ENCODE peak calls at places on chromosome 21, in eight cellular contexts. M, E, O, A, G, X, P and Y are unnamed samples.

GRCh38 chr21:32578107-32578691 is 7.1 kb downstream of the TCP10L start:
- DNase-seq in X (peak), O (peak), E (peak), G (no peak), M (peak), P (no peak), A (peak), Y (no peak)

GRCh38 chr21:39347537-39347936 is 1.4 kb downstream of the HMGN1 start:
- DNase-seq in O (no peak), G (no peak), E (peak), M (no peak), P (no peak), A (no peak), X (no peak), Y (no peak)

GRCh38 chr21:18772404-18772803 is 368.8 kb upstream of the TMPRSS15 start:
- DNase-seq in M (no peak), X (no peak), G (no peak), O (no peak), A (no peak), E (no peak), P (no peak), Y (no peak)

GRCh38 chr21:39955326-39955725 is 88.1 kb downstream of the PCP4 start:
- DNase-seq in G (no peak), O (no peak), M (no peak), P (no peak), A (no peak), E (no peak), X (no peak), Y (no peak)

GRCh38 chr21:40685121-40685630 is 161.8 kb downstream of the DSCAM start:
- DNase-seq in O (no peak), X (no peak), M (no peak), P (no peak), G (peak), E (no peak), A (no peak), Y (no peak)

GRCh38 chr21:44582980-44583799 is 2.8 kb upstream of the KRTAP10-5 start:
- DNase-seq in E (no peak), A (no peak), O (peak), G (no peak), M (no peak), P (peak), X (peak), Y (no peak)

GRCh38 chr21:37532868-37533780 is 166.6 kb downstream of the DYRK1A start:
- DNase-seq in A (peak), E (peak), O (peak), M (peak), G (no peak), P (peak), X (no peak), Y (no peak)

GRCh38 chr21:43794311-43794710 is 4.9 kb downstream of the RRP1 start:
- DNase-seq in E (no peak), G (no peak), X (no peak), A (no peak), M (no peak), P (no peak), O (no peak), Y (no peak)

GRCh38 chr21:32044205-32044874 is 171.5 kb downstream of the HUNK start:
- DNase-seq in G (no peak), X (no peak), O (no peak), A (no peak), M (no peak), P (no peak), E (no peak), Y (no peak)

GRCh38 chr21:39483917-39484316 is 32.1 kb downstream of the SH3BGR start:
- DNase-seq in M (peak), X (peak), G (no peak), E (peak), A (peak), P (peak), O (no peak), Y (no peak)

GRCh38 chr21:29867796-29868195 is 72.0 kb downstream of the GRIK1 start:
- DNase-seq in A (no peak), P (no peak), G (no peak), M (no peak), O (no peak), E (no peak), X (no peak), Y (no peak)

GRCh38 chr21:37278199-37278598 is 11.1 kb upstream of the VPS26C start:
- DNase-seq in O (no peak), G (no peak), P (no peak), A (no peak), X (no peak), E (no peak), M (no peak), Y (no peak)

GRCh38 chr21:38712076-38712475 is 93.7 kb upstream of the ETS2 start:
- DNase-seq in G (peak), E (peak), O (peak), P (peak), M (peak), A (peak), X (peak), Y (no peak)

GRCh38 chr21:32442566-32443318 is 30.2 kb downstream of the EVA1C start:
- DNase-seq in X (peak), E (no peak), P (no peak), M (no peak), A (no peak), O (no peak), G (no peak), Y (no peak)

GRCh38 chr21:36184561-36184960 is 27.9 kb downstream of the DOP1B start:
- DNase-seq in E (no peak), G (no peak), X (no peak), O (no peak), P (no peak), A (no peak), M (no peak), Y (no peak)

GRCh38 chr21:44405948-44406872 is 49.1 kb upstream of the LRRC3 start:
- DNase-seq in E (peak), P (no peak), O (no peak), X (no peak), A (no peak), G (no peak), M (no peak), Y (no peak)

GRCh38 chr21:21688877-21689276 is 690.7 kb downstream of the NCAM2 start:
- DNase-seq in X (peak), E (peak), O (peak), M (no peak), G (peak), A (peak), P (peak), Y (no peak)

GRCh38 chr21:43937898-43938309 is 72.9 kb downstream of the AGPAT3 start:
- DNase-seq in E (no peak), G (no peak), M (no peak), A (no peak), P (no peak), O (peak), X (no peak), Y (no peak)

GRCh38 chr21:28832715-28833061 is 160.0 kb downstream of the LTN1 start:
- DNase-seq in P (no peak), G (no peak), A (no peak), O (no peak), X (no peak), E (no peak), M (no peak), Y (no peak)

GRCh38 chr21:28833609-28834008 is 159.1 kb downstream of the LTN1 start:
- DNase-seq in E (no peak), M (no peak), X (no peak), P (no peak), G (no peak), A (no peak), O (no peak), Y (no peak)

GRCh38 chr21:28833181-28833580 is 159.5 kb downstream of the LTN1 start:
- DNase-seq in X (no peak), O (no peak), M (peak), G (no peak), E (no peak), P (no peak), A (peak), Y (no peak)

GRCh38 chr21:28834335-28835238 is 158.1 kb downstream of the LTN1 start:
- DNase-seq in M (no peak), E (no peak), X (no peak), O (no peak), P (no peak), A (no peak), G (no peak), Y (no peak)

DNA sequence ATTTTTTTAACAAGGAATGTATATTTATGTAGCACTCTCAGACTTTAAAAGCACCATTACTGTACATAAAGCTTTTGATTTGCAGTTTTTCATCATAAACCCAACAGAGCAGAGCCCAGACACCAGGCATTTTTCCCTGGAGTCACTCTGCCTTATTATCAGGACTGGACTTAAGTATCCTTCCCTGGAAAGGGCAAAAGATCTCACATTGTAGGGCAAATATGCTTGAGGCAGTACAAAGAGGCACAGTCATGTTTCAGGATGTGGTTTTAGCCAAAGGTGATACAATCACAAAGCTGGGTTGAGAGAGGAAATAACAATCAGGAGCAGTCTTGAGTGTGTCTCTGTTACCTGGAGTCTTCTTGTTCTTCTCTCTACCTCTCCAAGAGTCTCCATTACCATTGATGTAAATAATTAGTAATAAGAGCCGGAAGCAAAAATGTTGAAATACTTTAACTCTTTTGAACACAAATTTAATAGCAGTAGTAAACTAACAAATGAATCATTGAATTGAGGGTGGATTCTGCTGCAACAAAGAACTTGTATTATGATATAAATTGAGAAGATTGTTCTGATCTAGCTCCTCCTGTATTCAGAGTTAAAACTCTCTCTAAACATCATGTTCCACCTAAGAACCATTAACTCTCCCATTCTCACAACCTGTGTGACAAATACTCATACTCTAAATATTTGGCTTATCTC is 160.5 kb downstream of the LTN1 start:
- DNase-seq in A (peak), E (peak), X (peak), P (no peak), G (no peak), O (no peak), M (peak), Y (no peak)
- H3K27ac ChIP-seq in A (no peak), E (no peak), X (peak), P (peak), G (no peak), O (no peak), M (peak), Y (no peak)

GRCh38 chr21:14768042-14768441 is 221.9 kb upstream of the SAMSN1 start:
- DNase-seq in X (no peak), E (no peak), A (no peak), M (no peak), G (no peak), O (no peak), P (no peak), Y (no peak)

GRCh38 chr21:14766241-14766640 is 220.1 kb upstream of the SAMSN1 start:
- DNase-seq in A (no peak), X (no peak), M (no peak), E (no peak), O (peak), G (no peak), P (no peak), Y (no peak)

GRCh38 chr21:14773777-14774345 is 227.7 kb upstream of the SAMSN1 start:
- DNase-seq in M (peak), X (peak), P (peak), G (peak), A (no peak), E (peak), O (peak), Y (no peak)

GRCh38 chr21:14767192-14767852 is 221.2 kb upstream of the SAMSN1 start:
- DNase-seq in G (no peak), O (no peak), M (no peak), E (no peak), A (no peak), X (no peak), P (no peak), Y (no peak)

DNA sequence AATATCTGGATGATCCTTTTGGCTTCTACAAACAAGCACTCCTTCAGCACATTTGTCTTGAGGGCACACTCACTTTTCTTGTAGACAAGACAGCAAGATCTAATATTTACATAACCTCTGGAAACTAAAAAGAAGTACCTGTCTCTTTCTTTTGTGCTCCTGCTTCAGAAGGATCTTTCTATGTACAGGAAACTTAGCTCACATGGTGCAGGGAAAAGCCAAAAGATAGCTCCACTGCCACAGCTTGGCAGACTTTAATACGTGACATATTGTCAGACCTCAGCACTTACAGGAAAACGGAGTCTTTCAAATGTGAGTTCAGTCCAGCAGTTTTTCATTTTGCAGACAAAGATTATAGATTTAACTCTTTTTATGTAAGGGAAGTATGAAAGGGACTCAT is 225.5 kb upstream of the SAMSN1 start:
- DNase-seq in G (no peak), M (no peak), A (no peak), P (no peak), X (no peak), O (no peak), E (no peak), Y (no peak)
- H3K27ac ChIP-seq in G (no peak), M (no peak), A (no peak), P (no peak), X (no peak), O (no peak), E (no peak), Y (no peak)

DNA sequence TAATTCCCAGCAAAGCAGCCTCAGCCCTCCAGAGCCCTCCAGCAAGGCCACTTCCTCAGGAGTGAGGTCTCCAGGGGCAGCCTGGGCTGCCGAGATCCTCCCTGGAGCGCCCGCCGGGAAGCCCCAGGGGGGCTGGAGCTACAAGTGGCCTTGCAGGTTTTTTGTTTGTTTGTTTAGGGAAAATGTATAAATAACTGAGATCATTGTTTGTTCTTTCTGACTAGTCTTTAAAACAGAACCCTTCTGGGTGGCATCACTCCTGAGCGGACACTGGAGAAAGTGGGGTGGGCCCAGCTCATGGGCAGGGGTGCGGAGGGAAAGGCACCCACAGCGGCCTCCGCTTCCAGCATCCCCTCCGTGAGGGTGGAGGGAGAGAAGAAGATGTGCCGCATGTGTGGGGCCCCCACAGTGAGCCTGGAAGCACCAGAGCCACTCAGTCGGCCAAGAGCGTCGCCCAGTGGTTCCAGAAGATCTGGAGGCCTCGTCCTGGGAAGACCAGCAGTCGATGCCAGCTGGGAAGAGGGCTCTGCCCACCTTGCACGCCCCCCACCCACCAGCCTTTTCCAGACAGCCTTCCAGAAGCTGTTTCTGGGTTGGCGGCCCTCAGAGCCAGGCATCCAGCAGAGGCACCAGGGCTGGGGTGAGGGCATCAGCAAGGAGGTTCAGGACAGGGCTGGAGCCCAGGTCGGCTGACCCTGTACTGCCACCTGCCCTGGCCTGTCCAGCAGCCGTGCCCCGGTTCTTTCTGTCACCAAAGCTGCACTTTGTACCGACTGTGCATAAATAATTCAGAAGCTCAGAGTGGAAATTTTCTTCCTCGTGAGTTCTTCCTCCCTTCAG is 34.6 kb downstream of the TFF3 start:
- DNase-seq in X (no peak), E (no peak), O (no peak), P (no peak), G (no peak), A (no peak), M (no peak), Y (no peak)
- H3K27ac ChIP-seq in X (no peak), E (no peak), O (no peak), P (no peak), G (no peak), A (no peak), M (no peak), Y (no peak)

DNA sequence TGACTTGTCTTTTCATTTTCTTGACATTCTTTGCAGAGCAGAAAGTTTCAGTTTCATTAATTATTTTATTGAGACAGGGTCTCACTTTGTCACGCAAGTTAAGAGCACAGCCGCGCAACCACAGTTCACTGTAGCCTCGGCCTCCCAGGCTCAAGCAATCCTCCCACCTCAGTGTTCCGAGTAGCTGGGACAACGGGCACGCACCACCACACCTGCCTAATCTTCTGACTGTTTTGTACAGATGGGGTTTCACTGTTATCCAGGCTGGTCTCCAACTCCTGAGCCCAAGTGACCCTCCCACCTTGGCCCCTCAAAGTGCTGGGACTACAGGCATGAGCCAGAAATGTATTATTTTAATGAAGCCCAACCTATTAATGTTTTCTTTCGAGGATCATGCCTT is 3.0 kb upstream of the SPATC1L start:
- DNase-seq in O (no peak), X (no peak), A (no peak), M (no peak), G (no peak), E (no peak), P (no peak), Y (no peak)
- H3K27ac ChIP-seq in O (no peak), X (no peak), A (no peak), M (no peak), G (no peak), E (no peak), P (no peak), Y (peak)

GRCh38 chr21:34835526-34835925 is 166.7 kb downstream of the CLIC6 start:
- DNase-seq in O (peak), E (peak), G (no peak), X (peak), P (no peak), M (no peak), A (no peak), Y (no peak)
- H3K27ac ChIP-seq in O (no peak), E (peak), G (no peak), X (no peak), P (peak), M (peak), A (peak), Y (no peak)

GRCh38 chr21:34883501-34884271 is 165.4 kb downstream of the RUNX1 start:
- DNase-seq in O (no peak), E (no peak), X (peak), M (no peak), G (no peak), P (no peak), A (no peak), Y (no peak)
- H3K27ac ChIP-seq in O (no peak), E (peak), X (no peak), M (peak), G (peak), P (peak), A (peak), Y (no peak)

GRCh38 chr21:17003221-17003620 is 509.6 kb upstream of the CXADR start:
- DNase-seq in A (peak), G (no peak), X (peak), P (no peak), O (no peak), E (peak), M (no peak), Y (no peak)

GRCh38 chr21:17003763-17004373 is 509.0 kb upstream of the CXADR start:
- DNase-seq in M (peak), O (no peak), P (no peak), G (no peak), E (peak), A (peak), X (peak), Y (no peak)

DNA sequence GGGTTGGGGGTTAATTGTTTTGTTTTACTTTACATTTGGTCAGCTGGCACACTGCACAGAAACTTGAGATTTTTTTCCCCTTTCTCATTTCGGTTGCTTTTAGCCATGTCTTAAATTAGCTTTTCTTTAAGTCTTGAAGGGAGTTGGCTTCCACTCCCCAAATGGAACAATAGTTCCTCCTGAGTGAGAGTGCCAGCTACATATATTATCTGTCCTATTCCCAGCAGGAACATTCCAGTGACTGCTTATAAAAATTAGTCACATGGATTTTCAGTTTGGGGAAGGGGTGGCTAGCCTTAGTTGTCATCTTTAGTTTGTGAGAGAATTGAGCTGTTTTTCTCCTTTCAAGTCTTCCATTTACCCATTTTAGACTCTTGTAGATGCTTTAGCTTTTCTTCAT is 510.2 kb upstream of the CXADR start:
- DNase-seq in G (no peak), P (no peak), O (no peak), M (no peak), X (no peak), A (no peak), E (no peak), Y (no peak)
- H3K27ac ChIP-seq in G (no peak), P (no peak), O (no peak), M (no peak), X (no peak), A (no peak), E (peak), Y (no peak)

DNA sequence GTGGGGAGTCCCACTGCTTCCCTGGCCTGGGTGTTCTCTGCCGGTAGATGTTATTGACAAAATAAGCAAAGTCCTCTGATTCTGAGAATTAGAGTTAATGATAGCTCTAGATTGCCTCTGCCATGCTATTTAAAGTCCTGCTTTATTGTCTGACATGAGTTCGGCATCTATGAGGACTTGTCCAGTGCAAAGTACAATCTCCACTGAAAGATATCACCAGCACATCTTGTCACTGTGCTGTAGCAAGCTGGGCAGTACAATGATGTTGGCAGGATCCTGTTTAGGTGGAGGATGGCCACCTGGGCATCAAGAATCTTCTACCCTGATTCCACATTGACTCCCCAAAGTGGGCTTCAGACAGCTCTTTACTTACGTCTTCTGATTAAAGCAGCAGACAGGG is 54.0 kb upstream of the ATP5PO start:
- DNase-seq in O (no peak), G (no peak), P (no peak), M (no peak), E (no peak), X (no peak), A (no peak), Y (no peak)
- H3K27ac ChIP-seq in O (peak), G (peak), P (peak), M (no peak), E (peak), X (peak), A (no peak), Y (no peak)